ENCODE peak calls at places on chromosomes 11 and 22, in nine cellular contexts. E is HFFc6; Q is right cardiac atrium; M is neuronal stem cell; H is HTR-8/SVneo; U is anterior cingulate cortex; C is activated T-cell treated with anti-CD3 and anti-CD28 coated beads for 1 hour; P is dermis blood vessel endothelial cell; W is stimulated activated CD4-positive, alpha-beta T cell treated with anti-CD3 and anti-CD28 coated beads, Interleukin-2, amount 100 ng/mL, for 24 hours. I is an unnamed sample.

GRCh38 chr11:5500391-5500790 is 9.4 kb downstream of the UBQLN3 start:
- DNase-seq in E (no peak), Q (no peak), M (no peak), H (no peak), U (no peak), C (no peak), P (no peak), W (no peak), I (no peak)

GRCh38 chr22:40247976-40248375 is 70.3 kb downstream of the TNRC6B start:
- DNase-seq in E (no peak), Q (no peak), M (no peak), H (no peak), U (no peak), C (peak), P (no peak), W (peak), I (no peak)

GRCh38 chr22:42816339-42816738 is 40.7 kb downstream of the ARFGAP3 start:
- DNase-seq in E (no peak), Q (no peak), M (no peak), H (no peak), U (no peak), C (no peak), P (no peak), W (no peak), I (no peak)

GRCh38 chr11:76752321-76753175 is 30.6 kb upstream of the TSKU start:
- DNase-seq in E (peak), Q (peak), M (no peak), H (no peak), U (no peak), C (no peak), P (no peak), W (no peak), I (peak)

GRCh38 chr11:2213890-2214526 is 42.4 kb upstream of the TH start:
- DNase-seq in E (no peak), Q (no peak), M (no peak), H (no peak), U (no peak), C (no peak), P (no peak), W (no peak), I (peak)

GRCh38 chr11:73306977-73307322 is 1.1 kb upstream of the ARHGEF17 start:
- DNase-seq in E (no peak), Q (no peak), M (no peak), H (no peak), U (no peak), C (no peak), P (no peak), W (no peak), I (no peak)

GRCh38 chr11:45803981-45804805 is 756 bp upstream of the SLC35C1 start:
- DNase-seq in E (peak), Q (peak), M (peak), H (peak), U (no peak), C (peak), P (peak), W (peak), I (peak)

GRCh38 chr11:19276859-19277808 is 36.4 kb upstream of the E2F8 start:
- DNase-seq in E (no peak), Q (no peak), M (no peak), H (no peak), U (no peak), C (no peak), P (no peak), W (no peak), I (no peak)

GRCh38 chr11:10328314-10329090 is 23.6 kb downstream of the ADM start:
- DNase-seq in E (peak), Q (no peak), M (no peak), H (no peak), U (no peak), C (no peak), P (peak), W (no peak), I (no peak)

I was measured in left ventricle myocardium inferior.